ENCODE peak calls at places on chromosome 20, in six cellular contexts. S, Z, R, W, L and D are unnamed samples. For H3K27me3, the result is how much of the 10 kb centered on the place peaks cover.

GRCh38 chr20:45509091-45509490 is 6.3 kb downstream of the SPINT3 start:
- DNase-seq in S (no peak), Z (no peak), R (no peak), W (no peak), L (no peak), D (no peak)

GRCh38 chr20:56922497-56922896 is 293.4 kb downstream of the TFAP2C start:
- DNase-seq in S (no peak), Z (no peak), R (no peak), W (no peak), L (no peak), D (no peak)

GRCh38 chr20:25543068-25543467 is 42.3 kb downstream of the NINL start:
- DNase-seq in S (no peak), Z (no peak), R (no peak), W (no peak), L (no peak), D (no peak)

GRCh38 chr20:6213311-6213710 is 90.5 kb upstream of the FERMT1 start:
- DNase-seq in S (no peak), Z (no peak), R (no peak), W (no peak), L (no peak), D (no peak)

GRCh38 chr20:13017235-13017634 is 8.5 kb downstream of the SPTLC3 start:
- DNase-seq in S (no peak), Z (no peak), R (no peak), W (no peak), L (no peak), D (no peak)

GRCh38 chr20:8043687-8044278 is 24.2 kb upstream of the TMX4 start:
- DNase-seq in S (peak), Z (no peak), R (peak), W (peak), L (no peak), D (no peak)

GRCh38 chr20:3710703-3711417 is 1.5 kb downstream of the SIGLEC1 start:
- DNase-seq in S (peak), Z (peak), R (no peak), W (peak), L (peak), D (peak)

GRCh38 chr20:53778041-53778516 is 184.4 kb upstream of the ZNF217 start:
- DNase-seq in S (no peak), Z (peak), R (no peak), W (no peak), L (peak), D (no peak)

GRCh38 chr20:25281541-25281991 is 33.7 kb downstream of the PYGB start:
- DNase-seq in S (no peak), Z (peak), R (no peak), W (no peak), L (no peak), D (peak)

GRCh38 chr20:48841861-48842529 is 14.2 kb upstream of the PREX1 start:
- DNase-seq in S (no peak), Z (no peak), R (peak), W (peak), L (no peak), D (no peak)

GRCh38 chr20:15100506-15101160 is 763.2 kb upstream of the FLRT3 start:
- DNase-seq in S (no peak), Z (no peak), R (no peak), W (no peak), L (no peak), D (no peak)

GRCh38 chr20:64255361-64256281 is at the start of gene PCMTD2:
- DNase-seq in S (peak), Z (peak), R (peak), W (peak), L (peak), D (peak)

GRCh38 chr20:44166008-44166407 is 21.0 kb downstream of the JPH2 start:
- DNase-seq in S (no peak), Z (no peak), R (peak), W (no peak), L (no peak), D (no peak)

GRCh38 chr20:57422254-57422653 is 31.1 kb downstream of the RBM38 start:
- DNase-seq in S (no peak), Z (no peak), R (no peak), W (no peak), L (no peak), D (no peak)

GRCh38 chr20:56247954-56248782 is at the start of gene MC3R:
- DNase-seq in S (peak), Z (peak), R (peak), W (peak), L (peak), D (peak)

GRCh38 chr20:53940883-53941546 is 129.4 kb downstream of the BCAS1 start:
- DNase-seq in S (no peak), Z (no peak), R (no peak), W (peak), L (no peak), D (no peak)

GRCh38 chr20:36855241-36855657 is 20.7 kb upstream of the TLDC2 start:
- DNase-seq in S (no peak), Z (no peak), R (no peak), W (no peak), L (no peak), D (no peak)

GRCh38 chr20:37336369-37337207 is 9.4 kb upstream of the SRC start:
- DNase-seq in S (peak), Z (no peak), R (no peak), W (no peak), L (no peak), D (peak)

GRCh38 chr20:13119583-13119982 is 101.5 kb upstream of the ISM1 start:
- DNase-seq in S (peak), Z (peak), R (no peak), W (peak), L (no peak), D (no peak)

GRCh38 chr20:57332105-57333089 is 2.8 kb downstream of the SPO11 start:
- DNase-seq in S (peak), Z (no peak), R (peak), W (no peak), L (no peak), D (no peak)

GRCh38 chr20:4227085-4227821 is 211.9 kb upstream of the RNF24 start:
- DNase-seq in S (peak), Z (no peak), R (peak), W (no peak), L (no peak), D (no peak)

GRCh38 chr20:32203556-32204484 is 3.7 kb downstream of the PLAGL2 start:
- DNase-seq in S (no peak), Z (peak), R (peak), W (no peak), L (no peak), D (no peak)

GRCh38 chr20:51440589-51440988 is 101.9 kb downstream of the NFATC2 start:
- DNase-seq in S (no peak), Z (no peak), R (no peak), W (no peak), L (no peak), D (no peak)

GRCh38 chr20:7790189-7790588 is 150.1 kb downstream of the HAO1 start:
- DNase-seq in S (no peak), Z (no peak), R (no peak), W (no peak), L (no peak), D (no peak)

GRCh38 chr20:16271450-16271849 is 301.8 kb downstream of the KIF16B start:
- DNase-seq in S (no peak), Z (no peak), R (no peak), W (no peak), L (no peak), D (no peak)

GRCh38 chr20:17749979-17750721 is 50.4 kb downstream of the BANF2 start:
- DNase-seq in S (no peak), Z (peak), R (no peak), W (peak), L (no peak), D (peak)

GRCh38 chr20:3276400-3277015 is 37.5 kb upstream of the SLC4A11 start:
- DNase-seq in S (peak), Z (peak), R (no peak), W (peak), L (no peak), D (no peak)

GRCh38 chr20:19371112-19371511 is 158.7 kb downstream of the SLC24A3 start:
- DNase-seq in S (no peak), Z (no peak), R (no peak), W (no peak), L (no peak), D (no peak)

GRCh38 chr20:62716198-62716940 is 7.7 kb downstream of the NTSR1 start:
- DNase-seq in S (no peak), Z (no peak), R (no peak), W (no peak), L (no peak), D (no peak)

GRCh38 chr20:62716941-62717310 is 8.3 kb downstream of the NTSR1 start:
- DNase-seq in S (no peak), Z (no peak), R (no peak), W (no peak), L (peak), D (no peak)

GRCh38 chr20:62714006-62714405 is 5.4 kb downstream of the NTSR1 start:
- DNase-seq in S (no peak), Z (no peak), R (no peak), W (no peak), L (peak), D (no peak)

GRCh38 chr20:62715201-62715600 is 6.6 kb downstream of the NTSR1 start:
- DNase-seq in S (no peak), Z (no peak), R (no peak), W (no peak), L (peak), D (no peak)

DNA sequence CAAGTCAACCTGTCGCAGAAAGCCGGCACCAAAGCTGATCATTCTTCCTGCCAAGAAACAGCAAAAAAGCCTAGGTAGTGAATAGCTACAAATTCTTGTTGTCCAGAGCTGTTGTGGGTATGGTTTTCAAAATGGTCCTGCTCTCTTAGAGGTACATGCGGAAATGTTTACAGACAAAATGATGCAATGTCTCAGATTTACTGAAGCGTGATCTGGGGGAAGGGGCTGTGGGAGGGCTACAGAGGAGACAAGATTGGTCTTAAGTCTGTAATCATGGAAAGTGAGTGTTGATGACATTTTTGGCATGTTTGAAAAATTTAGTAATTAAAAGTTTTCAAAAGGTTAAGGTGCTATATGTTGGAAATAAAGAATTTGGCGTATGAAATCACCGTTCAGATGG is 6.2 kb downstream of the NTSR1 start:
- DNase-seq in S (no peak), Z (no peak), R (no peak), W (no peak), L (no peak), D (no peak)
- H3K27me3 ChIP-seq in S (under half), Z (under half), R (under half), W (under half), L (under half), D (under half)

DNA sequence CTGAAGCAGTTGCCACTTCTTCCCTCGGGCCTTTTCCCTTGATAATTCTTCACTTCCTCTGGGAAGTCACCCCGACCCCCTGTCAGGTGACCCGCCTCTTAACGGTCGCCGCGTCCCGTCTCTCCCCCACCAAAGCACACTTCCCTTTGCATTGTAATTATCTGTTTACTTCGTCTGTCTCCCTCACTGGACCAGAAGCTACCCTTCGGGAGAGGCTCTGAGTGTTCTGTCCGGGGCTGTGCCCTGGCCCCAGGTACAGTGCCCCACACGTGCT is 771 bp upstream of the SNAI1 start:
- DNase-seq in S (no peak), Z (no peak), R (no peak), W (no peak), L (no peak), D (no peak)
- H3K4me3 ChIP-seq in S (peak), Z (no peak), R (peak), W (no peak), L (no peak), D (peak)

GRCh38 chr20:22535483-22535882 is 48.9 kb downstream of the FOXA2 start:
- DNase-seq in S (no peak), Z (no peak), R (no peak), W (no peak), L (no peak), D (no peak)

GRCh38 chr20:22533823-22534751 is 50.3 kb downstream of the FOXA2 start:
- DNase-seq in S (no peak), Z (peak), R (no peak), W (no peak), L (no peak), D (no peak)

GRCh38 chr20:22536141-22536828 is 48.1 kb downstream of the FOXA2 start:
- DNase-seq in S (no peak), Z (no peak), R (no peak), W (no peak), L (no peak), D (no peak)

GRCh38 chr20:22532598-22532997 is 51.8 kb downstream of the FOXA2 start:
- DNase-seq in S (no peak), Z (no peak), R (no peak), W (no peak), L (no peak), D (no peak)

DNA sequence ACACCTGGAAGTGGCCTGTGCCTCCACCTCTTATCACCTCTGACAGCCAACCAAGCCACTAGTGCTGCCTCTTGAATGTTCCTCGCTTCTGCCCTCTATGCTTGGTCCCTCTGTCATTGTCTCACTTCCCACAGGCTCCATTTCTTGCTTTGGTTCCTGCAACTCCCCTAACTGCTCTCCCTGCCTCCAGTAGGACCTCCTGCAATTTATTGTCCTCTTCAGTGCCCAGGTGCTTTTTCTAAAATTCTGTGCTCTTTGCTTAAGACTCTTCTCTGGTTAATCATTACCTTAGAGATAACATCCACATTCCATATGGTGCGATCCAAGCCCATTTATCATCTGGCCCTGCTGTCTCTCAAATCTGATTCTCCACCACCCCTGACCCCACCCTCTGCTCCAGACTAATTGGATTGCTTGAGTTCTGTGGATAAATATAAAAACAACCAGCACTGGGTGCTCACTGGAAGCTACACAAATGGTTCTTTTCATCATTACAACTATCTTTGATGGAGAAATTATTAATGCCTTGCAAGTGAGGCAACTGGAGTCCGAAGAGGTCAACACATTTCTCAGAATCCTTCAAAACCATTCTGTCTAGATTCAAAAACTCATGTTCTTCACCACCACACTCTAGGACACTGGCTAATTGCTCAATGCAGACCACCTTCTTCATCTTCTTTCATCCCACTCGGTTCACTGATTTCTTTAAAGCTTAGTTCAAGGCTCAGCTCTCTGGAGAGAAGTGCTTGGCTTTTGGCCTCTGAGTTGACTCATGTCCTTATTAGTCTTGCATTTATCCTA is 47.2 kb downstream of the FOXA2 start:
- DNase-seq in S (no peak), Z (no peak), R (no peak), W (no peak), L (no peak), D (no peak)
- H3K27me3 ChIP-seq in S (under half), Z (under half), R (under half), W (under half), L (under half), D (under half)

DNA sequence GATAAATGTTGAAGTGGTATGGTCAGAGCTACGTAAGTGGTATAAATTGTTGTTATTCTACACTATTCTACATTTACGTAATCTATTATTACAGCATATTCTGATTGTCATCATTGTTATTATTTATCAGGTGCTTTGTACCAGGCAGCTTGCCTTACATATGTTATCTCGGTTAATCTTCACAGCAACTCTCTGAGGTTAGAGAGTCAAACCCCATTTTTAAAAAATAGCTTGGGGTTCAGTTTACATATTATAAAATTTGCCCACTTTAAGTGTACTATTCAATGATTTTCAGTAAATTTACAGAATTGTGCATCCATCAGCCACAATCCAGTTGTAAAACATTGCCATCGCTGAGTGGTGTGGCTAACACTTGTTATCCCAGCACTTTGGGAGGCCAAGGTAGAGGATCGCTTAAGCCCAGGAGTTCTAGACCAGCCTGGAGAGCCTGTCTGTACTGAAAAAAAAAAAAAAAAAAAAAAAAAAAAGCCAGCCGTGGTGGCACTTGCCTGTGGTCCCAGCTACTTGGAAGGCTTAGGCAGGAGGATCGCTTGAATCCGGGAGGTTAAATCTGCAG is 35.5 kb downstream of the PPP1R16B start:
- DNase-seq in S (no peak), Z (no peak), R (no peak), W (no peak), L (no peak), D (no peak)
- H3K4me3 ChIP-seq in S (no peak), Z (no peak), R (no peak), W (no peak), L (no peak), D (no peak)

DNA sequence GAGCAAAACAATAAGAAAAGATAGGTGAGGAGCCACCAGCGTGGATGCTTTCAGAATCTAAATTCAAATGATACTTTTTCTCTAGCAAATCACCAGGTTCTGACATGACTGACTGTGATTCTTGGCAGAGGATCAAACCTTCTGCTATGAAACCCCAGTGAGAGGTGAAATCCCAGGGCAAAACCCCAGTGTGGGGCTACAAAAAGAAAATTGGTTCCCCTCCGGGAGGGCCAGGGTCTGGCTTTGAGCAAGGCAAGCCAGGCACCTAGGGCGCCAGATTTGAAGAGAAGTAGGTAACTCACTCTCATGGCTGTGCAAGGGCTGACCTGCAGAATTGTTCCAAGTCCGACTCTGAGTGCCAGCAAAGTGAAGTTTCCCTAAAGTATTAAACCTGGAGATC is 20.2 kb upstream of the RALGAPA2 start:
- DNase-seq in S (no peak), Z (no peak), R (no peak), W (peak), L (no peak), D (no peak)
- H3K27me3 ChIP-seq in S (under half), Z (under half), R (under half), W (under half), L (under half), D (under half)